ENCODE peak calls at places on chromosome 11, in seven cellular contexts. D is small intestine, E is right lobe of liver, H is PC-3, Q is psoas muscle, I is sigmoid colon, O is cardiac muscle cell. T is an unnamed sample.

GRCh38 chr11:126061707-126062678 is 673 bp downstream of the CDON start:
- DNase-seq in D (peak; percentile 43), E (peak; percentile 60), H (peak; percentile 79), Q (peak; percentile 65), I (peak; percentile 78), O (peak; percentile 55), T (peak; percentile 22)

GRCh38 chr11:19711911-19712280 is 741 bp upstream of the NAV2 start:
- DNase-seq in D (peak; percentile 5), E (no peak), H (no peak), Q (no peak), I (no peak), O (no peak), T (no peak)

GRCh38 chr11:2730323-2731284 is 30.8 kb upstream of the KCNQ1OT1 start:
- DNase-seq in D (no peak), E (no peak), H (no peak), Q (no peak), I (no peak), O (no peak), T (no peak)

GRCh38 chr11:130344846-130345245 is 30.1 kb upstream of the ZBTB44 start:
- DNase-seq in D (no peak), E (no peak), H (no peak), Q (no peak), I (no peak), O (no peak), T (no peak)

GRCh38 chr11:110951609-110952008 is 239.4 kb upstream of the ARHGAP20 start:
- DNase-seq in D (no peak), E (no peak), H (no peak), Q (no peak), I (no peak), O (no peak), T (no peak)

GRCh38 chr11:128757235-128757711 is 63.4 kb downstream of the FLI1 start:
- DNase-seq in D (peak; percentile 32), E (no peak), H (peak; percentile 50), Q (no peak), I (no peak), O (no peak), T (peak; percentile 44)

GRCh38 chr11:111439905-111440304 is 60.8 kb upstream of the POU2AF1 start:
- DNase-seq in D (no peak), E (no peak), H (no peak), Q (no peak), I (peak; percentile 18), O (no peak), T (no peak)

GRCh38 chr11:72758690-72759389 is 6.6 kb upstream of the ARAP1 start:
- DNase-seq in D (no peak), E (no peak), H (no peak), Q (peak; percentile 71), I (no peak), O (peak; percentile 62), T (no peak)

GRCh38 chr11:122882809-122883681 is 486 bp downstream of the JHY start:
- DNase-seq in D (peak; percentile 62), E (peak; percentile 48), H (peak; percentile 83), Q (peak; percentile 64), I (peak; percentile 77), O (peak; percentile 46), T (peak; percentile 35)

GRCh38 chr11:117366183-117366582 is 38.5 kb downstream of the CEP164 start:
- DNase-seq in D (no peak), E (no peak), H (no peak), Q (no peak), I (no peak), O (peak; percentile 45), T (no peak)

GRCh38 chr11:94134651-94135512 is 6.2 kb downstream of the PANX1 start:
- DNase-seq in D (peak; percentile 44), E (no peak), H (peak; percentile 90), Q (peak; percentile 82), I (peak; percentile 87), O (no peak), T (no peak)

GRCh38 chr11:92776676-92777075 is 192.8 kb upstream of the MTNR1B start:
- DNase-seq in D (no peak), E (no peak), H (no peak), Q (no peak), I (no peak), O (peak; percentile 82), T (no peak)

GRCh38 chr11:70317576-70318305 is 47.3 kb downstream of the PPFIA1 start:
- DNase-seq in D (no peak), E (no peak), H (no peak), Q (no peak), I (no peak), O (no peak), T (no peak)

GRCh38 chr11:30326114-30326783 is 3.3 kb downstream of the ARL14EP start:
- DNase-seq in D (no peak), E (no peak), H (peak; percentile 9), Q (no peak), I (no peak), O (no peak), T (no peak)

GRCh38 chr11:79173615-79174014 is 267.2 kb downstream of the TENM4 start:
- DNase-seq in D (no peak), E (no peak), H (peak; percentile 17), Q (no peak), I (no peak), O (peak; percentile 28), T (no peak)

GRCh38 chr11:95388086-95388485 is 157.1 kb upstream of the SESN3 start:
- DNase-seq in D (no peak), E (no peak), H (no peak), Q (no peak), I (no peak), O (no peak), T (no peak)

GRCh38 chr11:6572215-6572614 is 31.2 kb downstream of the RRP8 start:
- DNase-seq in D (no peak), E (no peak), H (peak; percentile 49), Q (no peak), I (no peak), O (no peak), T (no peak)

GRCh38 chr11:47571895-47572294 is 6.5 kb downstream of the PTPMT1 start:
- DNase-seq in D (no peak), E (no peak), H (no peak), Q (no peak), I (no peak), O (no peak), T (no peak)

GRCh38 chr11:87263979-87264378 is 226.2 kb downstream of the TMEM135 start:
- DNase-seq in D (no peak), E (no peak), H (peak; percentile 31), Q (no peak), I (no peak), O (no peak), T (no peak)

GRCh38 chr11:57638811-57639320 is 10.8 kb downstream of the YPEL4 start:
- DNase-seq in D (no peak), E (no peak), H (no peak), Q (no peak), I (no peak), O (peak; percentile 41), T (no peak)

GRCh38 chr11:114683007-114683406 is 4.7 kb downstream of the NXPE2 start:
- DNase-seq in D (no peak), E (no peak), H (peak; percentile 6), Q (no peak), I (no peak), O (no peak), T (no peak)

GRCh38 chr11:114685097-114685496 is 6.8 kb downstream of the NXPE2 start:
- DNase-seq in D (no peak), E (no peak), H (no peak), Q (no peak), I (no peak), O (no peak), T (no peak)

GRCh38 chr11:114679505-114679904 is 1.2 kb downstream of the NXPE2 start:
- DNase-seq in D (no peak), E (no peak), H (no peak), Q (no peak), I (no peak), O (no peak), T (no peak)

GRCh38 chr11:114684636-114685035 is 6.3 kb downstream of the NXPE2 start:
- DNase-seq in D (no peak), E (no peak), H (no peak), Q (no peak), I (no peak), O (no peak), T (no peak)
- H3K9me3 ChIP-seq in D (no peaks in the 10 kb centered on the region), E (peaks cover 8% of the 10 kb centered on the region), H (peaks cover 31% of the 10 kb centered on the region), Q (no peaks in the 10 kb centered on the region), I (no peaks in the 10 kb centered on the region), O (no peaks in the 10 kb centered on the region), T (no peaks in the 10 kb centered on the region)

GRCh38 chr11:12105471-12105870 is 4.9 kb upstream of the MICAL2 start:
- DNase-seq in D (no peak), E (no peak), H (no peak), Q (no peak), I (no peak), O (no peak), T (no peak)
- H3K9me3 ChIP-seq in D (no peaks in the 10 kb centered on the region), E (no peaks in the 10 kb centered on the region), H (no peaks in the 10 kb centered on the region), Q (no peaks in the 10 kb centered on the region), I (no peaks in the 10 kb centered on the region), O (no peaks in the 10 kb centered on the region), T (no peaks in the 10 kb centered on the region)

GRCh38 chr11:64510759-64511158 is 80.3 kb upstream of the SLC22A12 start:
- DNase-seq in D (no peak), E (peak; percentile 34), H (no peak), Q (no peak), I (no peak), O (peak; percentile 28), T (no peak)
- H3K9me3 ChIP-seq in D (no peaks in the 10 kb centered on the region), E (no peaks in the 10 kb centered on the region), H (no peaks in the 10 kb centered on the region), Q (no peaks in the 10 kb centered on the region), I (no peaks in the 10 kb centered on the region), O (no peaks in the 10 kb centered on the region), T (no peaks in the 10 kb centered on the region)

GRCh38 chr11:1254086-1254648 is 31.3 kb downstream of the MUC5B start:
- DNase-seq in D (no peak), E (no peak), H (no peak), Q (no peak), I (no peak), O (no peak), T (no peak)

GRCh38 chr11:1253103-1253485 is 30.2 kb downstream of the MUC5B start:
- DNase-seq in D (no peak), E (no peak), H (no peak), Q (no peak), I (no peak), O (no peak), T (no peak)

GRCh38 chr11:1256257-1257045 is 33.6 kb downstream of the MUC5B start:
- DNase-seq in D (no peak), E (no peak), H (no peak), Q (no peak), I (no peak), O (no peak), T (no peak)

GRCh38 chr11:1254733-1255132 is 31.9 kb downstream of the MUC5B start:
- DNase-seq in D (no peak), E (no peak), H (no peak), Q (no peak), I (no peak), O (no peak), T (no peak)

DNA sequence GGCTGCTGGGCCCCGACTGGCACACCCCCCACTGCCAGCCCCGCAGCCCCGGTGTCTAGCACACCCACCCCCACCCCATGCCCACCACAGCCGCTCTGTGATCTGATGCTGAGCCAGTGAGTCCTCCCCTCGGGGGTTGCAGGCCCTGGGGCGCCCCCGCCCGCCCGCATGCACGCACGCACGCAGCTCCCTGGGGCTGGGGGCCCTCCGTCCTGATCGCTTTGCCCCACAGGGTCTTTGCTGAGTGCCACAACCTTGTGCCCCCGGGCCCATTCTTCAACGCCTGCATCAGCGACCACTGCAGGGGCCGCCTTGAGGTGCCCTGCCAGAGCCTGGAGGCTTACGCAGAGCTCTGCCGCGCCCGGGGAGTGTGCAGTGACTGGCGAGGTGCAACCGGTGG is 32.3 kb downstream of the MUC5B start:
- DNase-seq in D (no peak), E (no peak), H (no peak), Q (no peak), I (no peak), O (no peak), T (no peak)
- H3K9me3 ChIP-seq in D (no peaks in the 10 kb centered on the region), E (no peaks in the 10 kb centered on the region), H (no peaks in the 10 kb centered on the region), Q (no peaks in the 10 kb centered on the region), I (no peaks in the 10 kb centered on the region), O (no peaks in the 10 kb centered on the region), T (no peaks in the 10 kb centered on the region)